ENCODE peak calls at places on chromosomes 13 and 19, in seven cellular contexts. One of them, this sample, is unnamed.

GRCh38 chr19:31500921-31501320 is 151.7 kb upstream of the TSHZ3 start:
- DNase-seq in neural crest cell: no peak
- DNase-seq in WTC11: no peak
- DNase-seq in HAP-1: no peak
- DNase-seq in NCI-H1105 treated with DMSO at 0.1 percent for 48 hours: no peak
- DNase-seq in astrocyte of the hippocampus: no peak
- DNase-seq in heart left ventricle: no peak
- DNase-seq in this sample: no peak

GRCh38 chr19:50478901-50479715 is 2.5 kb upstream of the GARIN5A start:
- DNase-seq in neural crest cell: no peak
- DNase-seq in WTC11: peak; percentile 77
- DNase-seq in HAP-1: peak; percentile 89
- DNase-seq in NCI-H1105 treated with DMSO at 0.1 percent for 48 hours: no peak
- DNase-seq in astrocyte of the hippocampus: no peak
- DNase-seq in heart left ventricle: no peak
- DNase-seq in this sample: no peak

GRCh38 chr13:89554801-89555200 is 1792.7 kb upstream of the MIR17HG start:
- DNase-seq in neural crest cell: no peak
- DNase-seq in WTC11: no peak
- DNase-seq in HAP-1: no peak
- DNase-seq in NCI-H1105 treated with DMSO at 0.1 percent for 48 hours: peak; percentile 57
- DNase-seq in astrocyte of the hippocampus: no peak
- DNase-seq in heart left ventricle: no peak
- DNase-seq in this sample: no peak

GRCh38 chr19:409515-410242 is 732 bp upstream of the C2CD4C start:
- DNase-seq in neural crest cell: no peak
- DNase-seq in WTC11: no peak
- DNase-seq in HAP-1: no peak
- DNase-seq in NCI-H1105 treated with DMSO at 0.1 percent for 48 hours: peak; percentile 61
- DNase-seq in astrocyte of the hippocampus: peak; percentile 29
- DNase-seq in heart left ventricle: no peak
- DNase-seq in this sample: no peak

GRCh38 chr13:69999875-70000274 is 107.8 kb upstream of the ATXN8OS start:
- DNase-seq in neural crest cell: no peak
- DNase-seq in WTC11: no peak
- DNase-seq in HAP-1: no peak
- DNase-seq in NCI-H1105 treated with DMSO at 0.1 percent for 48 hours: no peak
- DNase-seq in astrocyte of the hippocampus: no peak
- DNase-seq in heart left ventricle: no peak
- DNase-seq in this sample: no peak

GRCh38 chr13:108929532-108929931 is 300.1 kb downstream of the MYO16 start:
- DNase-seq in neural crest cell: no peak
- DNase-seq in WTC11: no peak
- DNase-seq in HAP-1: no peak
- DNase-seq in NCI-H1105 treated with DMSO at 0.1 percent for 48 hours: peak; percentile 20
- DNase-seq in astrocyte of the hippocampus: no peak
- DNase-seq in heart left ventricle: no peak
- DNase-seq in this sample: no peak

GRCh38 chr19:1082928-1083816 is 12.0 kb downstream of the POLR2E start:
- DNase-seq in neural crest cell: no peak
- DNase-seq in WTC11: no peak
- DNase-seq in HAP-1: no peak
- DNase-seq in NCI-H1105 treated with DMSO at 0.1 percent for 48 hours: no peak
- DNase-seq in astrocyte of the hippocampus: no peak
- DNase-seq in heart left ventricle: no peak
- DNase-seq in this sample: no peak

GRCh38 chr19:2110822-2111221 is 14.1 kb downstream of the IZUMO4 start:
- DNase-seq in neural crest cell: no peak
- DNase-seq in WTC11: peak; percentile 67
- DNase-seq in HAP-1: no peak
- DNase-seq in NCI-H1105 treated with DMSO at 0.1 percent for 48 hours: no peak
- DNase-seq in astrocyte of the hippocampus: no peak
- DNase-seq in heart left ventricle: no peak
- DNase-seq in this sample: no peak

GRCh38 chr13:95115525-95115924 is 185.7 kb downstream of the ABCC4 start:
- DNase-seq in neural crest cell: no peak
- DNase-seq in WTC11: no peak
- DNase-seq in HAP-1: no peak
- DNase-seq in NCI-H1105 treated with DMSO at 0.1 percent for 48 hours: no peak
- DNase-seq in astrocyte of the hippocampus: no peak
- DNase-seq in heart left ventricle: no peak
- DNase-seq in this sample: no peak

GRCh38 chr19:12163841-12164240 is 945 bp downstream of the ZNF136 start:
- DNase-seq in neural crest cell: no peak
- DNase-seq in WTC11: no peak
- DNase-seq in HAP-1: no peak
- DNase-seq in NCI-H1105 treated with DMSO at 0.1 percent for 48 hours: no peak
- DNase-seq in astrocyte of the hippocampus: peak; percentile 42
- DNase-seq in heart left ventricle: no peak
- DNase-seq in this sample: no peak

GRCh38 chr13:102309110-102309509 is 92.7 kb downstream of the FGF14 start:
- DNase-seq in neural crest cell: no peak
- DNase-seq in WTC11: no peak
- DNase-seq in HAP-1: no peak
- DNase-seq in NCI-H1105 treated with DMSO at 0.1 percent for 48 hours: peak; percentile 65
- DNase-seq in astrocyte of the hippocampus: peak; percentile 23
- DNase-seq in heart left ventricle: no peak
- DNase-seq in this sample: no peak

GRCh38 chr13:110208116-110208515 is 98.8 kb downstream of the COL4A1 start:
- DNase-seq in neural crest cell: no peak
- DNase-seq in WTC11: no peak
- DNase-seq in HAP-1: no peak
- DNase-seq in NCI-H1105 treated with DMSO at 0.1 percent for 48 hours: no peak
- DNase-seq in astrocyte of the hippocampus: no peak
- DNase-seq in heart left ventricle: no peak
- DNase-seq in this sample: no peak

This sample was measured in neuronal stem cell.